ENCODE peak calls at places on chromosomes 16 and 17, in seven cellular contexts. One of them, this sample, is unnamed.

GRCh38 chr17:4837471-4838305 is 4.5 kb downstream of the MINK1 start:
- DNase-seq in SK-N-SH: no peak
- DNase-seq in vagina: no peak
- DNase-seq in HCT116: no peak
- DNase-seq in suprapubic skin: no peak
- DNase-seq in K562: no peak
- DNase-seq in breast epithelium: no peak
- DNase-seq in this sample: no peak

GRCh38 chr17:50095626-50096037 is 481 bp downstream of the PDK2 start:
- DNase-seq in breast epithelium: no peak
- DNase-seq in SK-N-SH: peak
- DNase-seq in suprapubic skin: no peak
- DNase-seq in K562: no peak
- DNase-seq in HCT116: no peak
- DNase-seq in vagina: no peak
- DNase-seq in this sample: no peak

GRCh38 chr16:58124601-58124915 is 4.6 kb downstream of the CFAP20 start:
- DNase-seq in breast epithelium: no peak
- DNase-seq in suprapubic skin: no peak
- DNase-seq in SK-N-SH: no peak
- DNase-seq in K562: no peak
- DNase-seq in HCT116: no peak
- DNase-seq in vagina: no peak
- DNase-seq in this sample: no peak

GRCh38 chr17:37060966-37061365 is 112.2 kb downstream of the AATF start:
- DNase-seq in vagina: no peak
- DNase-seq in breast epithelium: no peak
- DNase-seq in suprapubic skin: no peak
- DNase-seq in HCT116: no peak
- DNase-seq in SK-N-SH: no peak
- DNase-seq in K562: no peak
- DNase-seq in this sample: no peak

GRCh38 chr16:4691666-4692412 is 1.5 kb upstream of the NUDT16L1 start:
- DNase-seq in HCT116: no peak
- DNase-seq in SK-N-SH: peak
- DNase-seq in K562: no peak
- DNase-seq in suprapubic skin: peak
- DNase-seq in vagina: no peak
- DNase-seq in breast epithelium: no peak
- DNase-seq in this sample: no peak

GRCh38 chr17:70021726-70022125 is 53.3 kb upstream of the KCNJ16 start:
- DNase-seq in breast epithelium: no peak
- DNase-seq in SK-N-SH: no peak
- DNase-seq in K562: no peak
- DNase-seq in vagina: no peak
- DNase-seq in suprapubic skin: no peak
- DNase-seq in HCT116: no peak
- DNase-seq in this sample: no peak

GRCh38 chr17:77409282-77410161 is 268.8 kb downstream of the SEC14L1 start:
- DNase-seq in breast epithelium: peak
- DNase-seq in HCT116: no peak
- DNase-seq in SK-N-SH: no peak
- DNase-seq in suprapubic skin: no peak
- DNase-seq in K562: no peak
- DNase-seq in vagina: no peak
- DNase-seq in this sample: no peak

GRCh38 chr16:56510544-56510943 is 9.3 kb downstream of the BBS2 start:
- DNase-seq in HCT116: no peak
- DNase-seq in breast epithelium: no peak
- DNase-seq in SK-N-SH: no peak
- DNase-seq in suprapubic skin: no peak
- DNase-seq in vagina: no peak
- DNase-seq in K562: no peak
- DNase-seq in this sample: no peak

GRCh38 chr16:59574296-59574695 is 840.2 kb upstream of the GOT2 start:
- DNase-seq in HCT116: no peak
- DNase-seq in breast epithelium: no peak
- DNase-seq in suprapubic skin: no peak
- DNase-seq in K562: no peak
- DNase-seq in SK-N-SH: no peak
- DNase-seq in vagina: no peak
- DNase-seq in this sample: no peak

GRCh38 chr16:74607967-74608356 is 1.0 kb upstream of the GLG1 start:
- DNase-seq in suprapubic skin: peak
- DNase-seq in vagina: no peak
- DNase-seq in HCT116: no peak
- DNase-seq in SK-N-SH: no peak
- DNase-seq in breast epithelium: no peak
- DNase-seq in K562: no peak
- DNase-seq in this sample: no peak

GRCh38 chr17:72580321-72581127 is 459.7 kb downstream of the SOX9 start:
- DNase-seq in vagina: no peak
- DNase-seq in HCT116: no peak
- DNase-seq in suprapubic skin: no peak
- DNase-seq in SK-N-SH: no peak
- DNase-seq in breast epithelium: peak
- DNase-seq in K562: no peak
- DNase-seq in this sample: no peak

GRCh38 chr17:64355536-64356303 is 34.9 kb downstream of the PECAM1 start:
- DNase-seq in vagina: no peak
- DNase-seq in K562: no peak
- DNase-seq in HCT116: no peak
- DNase-seq in breast epithelium: no peak
- DNase-seq in suprapubic skin: no peak
- DNase-seq in SK-N-SH: no peak
- DNase-seq in this sample: no peak

GRCh38 chr16:47258874-47259461 is 115.2 kb upstream of the NETO2 start:
- DNase-seq in SK-N-SH: peak
- DNase-seq in breast epithelium: no peak
- DNase-seq in K562: peak
- DNase-seq in vagina: no peak
- DNase-seq in HCT116: peak
- DNase-seq in suprapubic skin: no peak
- DNase-seq in this sample: no peak

GRCh38 chr16:20906225-20906870 is 5.8 kb downstream of the LYRM1 start:
- DNase-seq in K562: no peak
- DNase-seq in SK-N-SH: no peak
- DNase-seq in suprapubic skin: no peak
- DNase-seq in breast epithelium: no peak
- DNase-seq in vagina: no peak
- DNase-seq in HCT116: no peak
- DNase-seq in this sample: no peak

GRCh38 chr16:75535901-75536300 is at the start of gene CHST5:
- DNase-seq in vagina: no peak
- DNase-seq in SK-N-SH: no peak
- DNase-seq in suprapubic skin: no peak
- DNase-seq in HCT116: no peak
- DNase-seq in breast epithelium: no peak
- DNase-seq in K562: no peak
- DNase-seq in this sample: no peak

GRCh38 chr16:3458852-3459361 is 15.4 kb downstream of the NAA60 start:
- DNase-seq in suprapubic skin: no peak
- DNase-seq in vagina: no peak
- DNase-seq in breast epithelium: no peak
- DNase-seq in K562: peak
- DNase-seq in HCT116: no peak
- DNase-seq in SK-N-SH: no peak
- DNase-seq in this sample: no peak

GRCh38 chr16:23296994-23297393 is 5.1 kb upstream of the SCNN1B start:
- DNase-seq in suprapubic skin: no peak
- DNase-seq in K562: peak
- DNase-seq in breast epithelium: no peak
- DNase-seq in HCT116: peak
- DNase-seq in SK-N-SH: peak
- DNase-seq in vagina: no peak
- DNase-seq in this sample: no peak

GRCh38 chr16:3023415-3023668 is 400 bp downstream of the HCFC1R1 start:
- DNase-seq in SK-N-SH: no peak
- DNase-seq in K562: no peak
- DNase-seq in vagina: no peak
- DNase-seq in suprapubic skin: no peak
- DNase-seq in HCT116: peak
- DNase-seq in breast epithelium: peak
- DNase-seq in this sample: no peak

GRCh38 chr16:81614654-81615359 is 164.3 kb upstream of the PLCG2 start:
- DNase-seq in breast epithelium: no peak
- DNase-seq in vagina: no peak
- DNase-seq in suprapubic skin: no peak
- DNase-seq in HCT116: no peak
- DNase-seq in SK-N-SH: no peak
- DNase-seq in K562: no peak
- DNase-seq in this sample: no peak
- H3K4me3 ChIP-seq in breast epithelium: no peak
- H3K4me3 ChIP-seq in vagina: no peak
- H3K4me3 ChIP-seq in suprapubic skin: no peak
- H3K4me3 ChIP-seq in HCT116: no peak
- H3K4me3 ChIP-seq in SK-N-SH: no peak
- H3K4me3 ChIP-seq in K562: no peak
- H3K4me3 ChIP-seq in this sample: no peak

GRCh38 chr16:27430923-27431484 is 29.0 kb downstream of the IL21R start:
- DNase-seq in vagina: no peak
- DNase-seq in SK-N-SH: no peak
- DNase-seq in breast epithelium: no peak
- DNase-seq in suprapubic skin: no peak
- DNase-seq in HCT116: no peak
- DNase-seq in K562: peak
- DNase-seq in this sample: no peak

GRCh38 chr16:27429981-27430441 is 28.0 kb downstream of the IL21R start:
- DNase-seq in vagina: no peak
- DNase-seq in K562: no peak
- DNase-seq in breast epithelium: peak
- DNase-seq in SK-N-SH: no peak
- DNase-seq in suprapubic skin: peak
- DNase-seq in HCT116: no peak
- DNase-seq in this sample: no peak

GRCh38 chr16:27432600-27432957 is 30.6 kb downstream of the IL21R start:
- DNase-seq in suprapubic skin: no peak
- DNase-seq in SK-N-SH: no peak
- DNase-seq in HCT116: no peak
- DNase-seq in K562: no peak
- DNase-seq in breast epithelium: no peak
- DNase-seq in vagina: peak
- DNase-seq in this sample: no peak

GRCh38 chr16:27430512-27430911 is 28.5 kb downstream of the IL21R start:
- DNase-seq in suprapubic skin: no peak
- DNase-seq in K562: no peak
- DNase-seq in breast epithelium: no peak
- DNase-seq in SK-N-SH: no peak
- DNase-seq in vagina: peak
- DNase-seq in HCT116: no peak
- DNase-seq in this sample: no peak

DNA sequence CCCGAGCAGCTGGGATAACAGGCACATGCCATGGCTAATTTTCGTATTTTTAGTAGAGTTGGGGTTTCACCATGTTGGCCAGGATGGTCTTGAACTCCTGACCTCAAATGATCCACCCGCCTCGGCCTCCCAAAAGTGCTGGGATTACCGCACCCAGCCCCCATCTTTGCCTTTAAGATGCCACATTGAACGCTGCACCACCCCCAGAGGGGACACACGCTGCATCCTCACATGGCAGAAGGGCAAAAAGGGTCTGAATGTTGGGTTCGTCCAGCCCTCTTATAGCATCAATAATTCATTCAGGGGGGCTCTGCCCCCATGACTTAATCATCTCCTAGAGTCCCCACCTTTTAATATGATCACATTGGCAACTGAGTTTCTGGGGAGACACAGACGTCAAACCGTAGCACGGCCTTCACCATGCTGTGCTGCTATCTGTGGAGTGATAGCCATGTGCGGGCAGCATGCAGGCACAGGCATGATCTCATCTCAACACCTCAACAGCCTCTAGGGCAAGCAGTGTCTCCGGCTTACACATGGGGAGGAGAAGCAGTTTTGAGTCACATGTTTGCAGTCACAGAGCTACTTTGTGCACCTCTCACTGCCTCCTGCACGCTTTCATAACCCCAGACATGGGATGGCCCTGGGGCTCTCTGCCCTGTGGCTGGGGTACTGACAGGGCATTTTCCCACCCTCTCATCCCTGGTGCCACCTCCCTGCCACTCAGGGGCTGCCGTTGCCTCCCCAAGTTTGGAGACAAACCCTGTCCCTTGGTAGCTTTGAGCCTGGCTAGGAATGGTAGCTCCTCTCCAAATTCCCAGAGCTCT is 30.0 kb downstream of the IL21R start:
- DNase-seq in HCT116: no peak
- DNase-seq in K562: no peak
- DNase-seq in breast epithelium: no peak
- DNase-seq in vagina: peak
- DNase-seq in suprapubic skin: no peak
- DNase-seq in SK-N-SH: no peak
- DNase-seq in this sample: no peak
- H3K27ac ChIP-seq in HCT116: no peak
- H3K27ac ChIP-seq in K562: no peak
- H3K27ac ChIP-seq in breast epithelium: no peak
- H3K27ac ChIP-seq in vagina: no peak
- H3K27ac ChIP-seq in suprapubic skin: no peak
- H3K27ac ChIP-seq in SK-N-SH: peak
- H3K27ac ChIP-seq in this sample: no peak

GRCh38 chr17:10161392-10161791 is 37.0 kb downstream of the GAS7 start:
- DNase-seq in HCT116: no peak
- DNase-seq in breast epithelium: no peak
- DNase-seq in SK-N-SH: no peak
- DNase-seq in suprapubic skin: no peak
- DNase-seq in vagina: no peak
- DNase-seq in K562: no peak
- DNase-seq in this sample: no peak

GRCh38 chr17:10151667-10152496 is 46.5 kb downstream of the GAS7 start:
- DNase-seq in suprapubic skin: no peak
- DNase-seq in vagina: no peak
- DNase-seq in breast epithelium: no peak
- DNase-seq in SK-N-SH: no peak
- DNase-seq in K562: no peak
- DNase-seq in HCT116: no peak
- DNase-seq in this sample: no peak

GRCh38 chr17:10156082-10156445 is 42.3 kb downstream of the GAS7 start:
- DNase-seq in HCT116: no peak
- DNase-seq in K562: no peak
- DNase-seq in breast epithelium: no peak
- DNase-seq in vagina: no peak
- DNase-seq in suprapubic skin: no peak
- DNase-seq in SK-N-SH: no peak
- DNase-seq in this sample: no peak

GRCh38 chr17:10155334-10156081 is 42.9 kb downstream of the GAS7 start:
- DNase-seq in suprapubic skin: no peak
- DNase-seq in SK-N-SH: no peak
- DNase-seq in K562: no peak
- DNase-seq in vagina: no peak
- DNase-seq in HCT116: no peak
- DNase-seq in breast epithelium: no peak
- DNase-seq in this sample: no peak

GRCh38 chr17:10156579-10157488 is 41.6 kb downstream of the GAS7 start:
- DNase-seq in breast epithelium: peak
- DNase-seq in SK-N-SH: no peak
- DNase-seq in suprapubic skin: peak
- DNase-seq in vagina: no peak
- DNase-seq in K562: no peak
- DNase-seq in HCT116: no peak
- DNase-seq in this sample: no peak
- TF ChIP-seq POLR2AphosphoS5 in breast epithelium: peak
- TF ChIP-seq POLR2AphosphoS5 in SK-N-SH: no peak
- TF ChIP-seq POLR2AphosphoS5 in suprapubic skin: no peak
- TF ChIP-seq POLR2AphosphoS5 in vagina: no peak
- TF ChIP-seq POLR2AphosphoS5 in K562: no peak
- TF ChIP-seq POLR2AphosphoS5 in HCT116: no peak
- TF ChIP-seq POLR2AphosphoS5 in this sample: no peak

GRCh38 chr17:57874434-57875108 is 24.7 kb upstream of the MRPS23 start:
- DNase-seq in K562: no peak
- DNase-seq in suprapubic skin: peak
- DNase-seq in SK-N-SH: peak
- DNase-seq in breast epithelium: peak
- DNase-seq in HCT116: no peak
- DNase-seq in vagina: no peak
- DNase-seq in this sample: no peak
- H3K4me3 ChIP-seq in K562: no peak
- H3K4me3 ChIP-seq in suprapubic skin: peak
- H3K4me3 ChIP-seq in SK-N-SH: no peak
- H3K4me3 ChIP-seq in breast epithelium: peak
- H3K4me3 ChIP-seq in HCT116: peak
- H3K4me3 ChIP-seq in vagina: peak
- H3K4me3 ChIP-seq in this sample: peak

This sample was measured in SK-N-MC.